ENCODE peak calls at places on chromosomes 2 and 18, in nine cellular contexts. One of them, this sample, is unnamed.

GRCh38 chr2:215828528-215829184 is 184.7 kb downstream of the MREG start:
- DNase-seq in right atrium auricular region: peak
- DNase-seq in cardiac muscle cell: peak
- DNase-seq in astrocyte of the spinal cord: peak
- DNase-seq in pancreas: peak
- DNase-seq in spleen: no peak
- DNase-seq in transverse colon: peak
- DNase-seq in K562: peak
- DNase-seq in Panc1: peak
- DNase-seq in this sample: peak

GRCh38 chr2:96243843-96244242 is 22.0 kb downstream of the TMEM127 start:
- DNase-seq in K562: no peak
- DNase-seq in transverse colon: no peak
- DNase-seq in spleen: no peak
- DNase-seq in pancreas: no peak
- DNase-seq in right atrium auricular region: no peak
- DNase-seq in Panc1: no peak
- DNase-seq in cardiac muscle cell: no peak
- DNase-seq in astrocyte of the spinal cord: no peak
- DNase-seq in this sample: no peak

GRCh38 chr18:10023853-10024638 is 110.2 kb downstream of the VAPA start:
- DNase-seq in K562: no peak
- DNase-seq in Panc1: no peak
- DNase-seq in astrocyte of the spinal cord: no peak
- DNase-seq in right atrium auricular region: peak
- DNase-seq in cardiac muscle cell: no peak
- DNase-seq in pancreas: no peak
- DNase-seq in spleen: no peak
- DNase-seq in transverse colon: no peak
- DNase-seq in this sample: no peak

GRCh38 chr2:218745559-218746469 is 35.2 kb downstream of the TTLL4 start:
- DNase-seq in transverse colon: no peak
- DNase-seq in pancreas: peak
- DNase-seq in cardiac muscle cell: no peak
- DNase-seq in astrocyte of the spinal cord: peak
- DNase-seq in spleen: no peak
- DNase-seq in K562: no peak
- DNase-seq in right atrium auricular region: peak
- DNase-seq in Panc1: no peak
- DNase-seq in this sample: peak

GRCh38 chr2:170241731-170242130 is 63.8 kb downstream of the MYO3B start:
- DNase-seq in transverse colon: no peak
- DNase-seq in Panc1: no peak
- DNase-seq in pancreas: no peak
- DNase-seq in K562: no peak
- DNase-seq in right atrium auricular region: no peak
- DNase-seq in astrocyte of the spinal cord: no peak
- DNase-seq in spleen: no peak
- DNase-seq in cardiac muscle cell: no peak
- DNase-seq in this sample: no peak

GRCh38 chr2:216777637-216778273 is 82.1 kb downstream of the TNP1 start:
- DNase-seq in pancreas: no peak
- DNase-seq in transverse colon: no peak
- DNase-seq in Panc1: peak
- DNase-seq in astrocyte of the spinal cord: peak
- DNase-seq in K562: peak
- DNase-seq in cardiac muscle cell: peak
- DNase-seq in right atrium auricular region: no peak
- DNase-seq in spleen: no peak
- DNase-seq in this sample: peak

GRCh38 chr2:188974184-188974583 is at the start of gene COL3A1:
- DNase-seq in pancreas: no peak
- DNase-seq in right atrium auricular region: no peak
- DNase-seq in spleen: no peak
- DNase-seq in cardiac muscle cell: peak
- DNase-seq in astrocyte of the spinal cord: peak
- DNase-seq in transverse colon: peak
- DNase-seq in K562: no peak
- DNase-seq in Panc1: no peak
- DNase-seq in this sample: peak

GRCh38 chr2:240655931-240656886 is 26.5 kb downstream of the AQP12B start:
- DNase-seq in astrocyte of the spinal cord: peak
- DNase-seq in spleen: no peak
- DNase-seq in cardiac muscle cell: no peak
- DNase-seq in pancreas: no peak
- DNase-seq in K562: no peak
- DNase-seq in Panc1: no peak
- DNase-seq in transverse colon: no peak
- DNase-seq in right atrium auricular region: peak
- DNase-seq in this sample: peak

GRCh38 chr2:222322241-222322640 is 23.4 kb upstream of the PAX3 start:
- DNase-seq in astrocyte of the spinal cord: no peak
- DNase-seq in cardiac muscle cell: no peak
- DNase-seq in pancreas: no peak
- DNase-seq in transverse colon: no peak
- DNase-seq in K562: no peak
- DNase-seq in spleen: no peak
- DNase-seq in Panc1: no peak
- DNase-seq in right atrium auricular region: no peak
- DNase-seq in this sample: no peak

GRCh38 chr2:10091182-10091932 is 11.1 kb upstream of the CYS1 start:
- DNase-seq in K562: no peak
- DNase-seq in pancreas: no peak
- DNase-seq in spleen: peak
- DNase-seq in cardiac muscle cell: no peak
- DNase-seq in transverse colon: peak
- DNase-seq in Panc1: no peak
- DNase-seq in astrocyte of the spinal cord: no peak
- DNase-seq in right atrium auricular region: no peak
- DNase-seq in this sample: no peak

GRCh38 chr2:230713331-230714121 is 884 bp downstream of the CAB39 start:
- DNase-seq in transverse colon: peak
- DNase-seq in Panc1: no peak
- DNase-seq in K562: peak
- DNase-seq in pancreas: peak
- DNase-seq in astrocyte of the spinal cord: no peak
- DNase-seq in right atrium auricular region: no peak
- DNase-seq in spleen: peak
- DNase-seq in cardiac muscle cell: peak
- DNase-seq in this sample: peak

GRCh38 chr2:132473174-132473883 is 56.7 kb downstream of the GPR39 start:
- DNase-seq in transverse colon: no peak
- DNase-seq in spleen: no peak
- DNase-seq in cardiac muscle cell: no peak
- DNase-seq in K562: no peak
- DNase-seq in right atrium auricular region: no peak
- DNase-seq in pancreas: no peak
- DNase-seq in Panc1: no peak
- DNase-seq in astrocyte of the spinal cord: no peak
- DNase-seq in this sample: no peak

GRCh38 chr2:205188516-205189138 is 493.7 kb upstream of the NRP2 start:
- DNase-seq in cardiac muscle cell: no peak
- DNase-seq in astrocyte of the spinal cord: peak
- DNase-seq in right atrium auricular region: peak
- DNase-seq in spleen: no peak
- DNase-seq in transverse colon: peak
- DNase-seq in Panc1: no peak
- DNase-seq in K562: no peak
- DNase-seq in pancreas: peak
- DNase-seq in this sample: peak

GRCh38 chr2:172097557-172098131 is 5.1 kb downstream of the DLX2 start:
- DNase-seq in pancreas: no peak
- DNase-seq in Panc1: no peak
- DNase-seq in K562: peak
- DNase-seq in cardiac muscle cell: no peak
- DNase-seq in astrocyte of the spinal cord: no peak
- DNase-seq in spleen: no peak
- DNase-seq in right atrium auricular region: no peak
- DNase-seq in transverse colon: no peak
- DNase-seq in this sample: no peak

GRCh38 chr18:43396266-43396665 is 119.0 kb upstream of the SYT4 start:
- DNase-seq in astrocyte of the spinal cord: peak
- DNase-seq in right atrium auricular region: no peak
- DNase-seq in spleen: no peak
- DNase-seq in K562: no peak
- DNase-seq in cardiac muscle cell: peak
- DNase-seq in pancreas: no peak
- DNase-seq in Panc1: no peak
- DNase-seq in transverse colon: no peak
- DNase-seq in this sample: peak

GRCh38 chr18:35797961-35798360 is 174.5 kb upstream of the RMP24 start:
- DNase-seq in astrocyte of the spinal cord: no peak
- DNase-seq in right atrium auricular region: no peak
- DNase-seq in spleen: no peak
- DNase-seq in transverse colon: no peak
- DNase-seq in Panc1: no peak
- DNase-seq in K562: no peak
- DNase-seq in cardiac muscle cell: no peak
- DNase-seq in pancreas: no peak
- DNase-seq in this sample: no peak

GRCh38 chr2:20357588-20358394 is 7.1 kb upstream of the PUM2 start:
- DNase-seq in K562: no peak
- DNase-seq in pancreas: no peak
- DNase-seq in spleen: no peak
- DNase-seq in astrocyte of the spinal cord: no peak
- DNase-seq in transverse colon: no peak
- DNase-seq in right atrium auricular region: no peak
- DNase-seq in cardiac muscle cell: no peak
- DNase-seq in Panc1: no peak
- DNase-seq in this sample: no peak

GRCh38 chr18:23282437-23282781 is 147.1 kb downstream of the CABLES1 start:
- DNase-seq in right atrium auricular region: no peak
- DNase-seq in transverse colon: no peak
- DNase-seq in K562: no peak
- DNase-seq in Panc1: no peak
- DNase-seq in cardiac muscle cell: no peak
- DNase-seq in pancreas: no peak
- DNase-seq in spleen: peak
- DNase-seq in astrocyte of the spinal cord: no peak
- DNase-seq in this sample: no peak

GRCh38 chr2:159032156-159032555 is 63.7 kb downstream of the TANC1 start:
- DNase-seq in K562: no peak
- DNase-seq in astrocyte of the spinal cord: no peak
- DNase-seq in spleen: no peak
- DNase-seq in right atrium auricular region: no peak
- DNase-seq in pancreas: no peak
- DNase-seq in Panc1: no peak
- DNase-seq in cardiac muscle cell: no peak
- DNase-seq in transverse colon: no peak
- DNase-seq in this sample: no peak

GRCh38 chr2:63763336-63764056 is 78.2 kb upstream of the UGP2 start:
- DNase-seq in cardiac muscle cell: no peak
- DNase-seq in astrocyte of the spinal cord: peak
- DNase-seq in pancreas: no peak
- DNase-seq in K562: no peak
- DNase-seq in transverse colon: no peak
- DNase-seq in right atrium auricular region: no peak
- DNase-seq in Panc1: no peak
- DNase-seq in spleen: no peak
- DNase-seq in this sample: peak

GRCh38 chr2:151238527-151239487 is 22.9 kb downstream of the RBM43 start:
- DNase-seq in cardiac muscle cell: peak
- DNase-seq in spleen: no peak
- DNase-seq in right atrium auricular region: peak
- DNase-seq in K562: peak
- DNase-seq in transverse colon: peak
- DNase-seq in pancreas: peak
- DNase-seq in Panc1: no peak
- DNase-seq in astrocyte of the spinal cord: peak
- DNase-seq in this sample: peak

GRCh38 chr18:3603460-3604259 is 153.7 kb downstream of the TGIF1 start:
- DNase-seq in Panc1: peak
- DNase-seq in spleen: peak
- DNase-seq in cardiac muscle cell: no peak
- DNase-seq in right atrium auricular region: no peak
- DNase-seq in pancreas: peak
- DNase-seq in astrocyte of the spinal cord: peak
- DNase-seq in K562: peak
- DNase-seq in transverse colon: no peak
- DNase-seq in this sample: peak

GRCh38 chr18:12394428-12394827 is 13.3 kb upstream of the PRELID3A start:
- DNase-seq in cardiac muscle cell: peak
- DNase-seq in spleen: peak
- DNase-seq in pancreas: no peak
- DNase-seq in astrocyte of the spinal cord: no peak
- DNase-seq in transverse colon: peak
- DNase-seq in right atrium auricular region: no peak
- DNase-seq in Panc1: no peak
- DNase-seq in K562: no peak
- DNase-seq in this sample: no peak

GRCh38 chr2:187215576-187216240 is 232.3 kb downstream of the CALCRL start:
- DNase-seq in right atrium auricular region: no peak
- DNase-seq in spleen: no peak
- DNase-seq in transverse colon: no peak
- DNase-seq in K562: no peak
- DNase-seq in pancreas: no peak
- DNase-seq in astrocyte of the spinal cord: peak
- DNase-seq in Panc1: no peak
- DNase-seq in cardiac muscle cell: no peak
- DNase-seq in this sample: peak
- TF ChIP-seq CTCF in right atrium auricular region: no peak
- TF ChIP-seq CTCF in spleen: no peak
- TF ChIP-seq CTCF in transverse colon: no peak
- TF ChIP-seq CTCF in K562: no peak
- TF ChIP-seq CTCF in pancreas: no peak
- TF ChIP-seq CTCF in astrocyte of the spinal cord: no peak
- TF ChIP-seq CTCF in Panc1: no peak
- TF ChIP-seq CTCF in cardiac muscle cell: no peak
- TF ChIP-seq CTCF in this sample: no peak

GRCh38 chr2:70458661-70459060 is 95.0 kb downstream of the TGFA start:
- DNase-seq in Panc1: no peak
- DNase-seq in right atrium auricular region: no peak
- DNase-seq in pancreas: no peak
- DNase-seq in transverse colon: no peak
- DNase-seq in astrocyte of the spinal cord: no peak
- DNase-seq in spleen: no peak
- DNase-seq in cardiac muscle cell: no peak
- DNase-seq in K562: no peak
- DNase-seq in this sample: no peak
- H3K4me3 ChIP-seq in Panc1: no peak
- H3K4me3 ChIP-seq in right atrium auricular region: no peak
- H3K4me3 ChIP-seq in pancreas: no peak
- H3K4me3 ChIP-seq in transverse colon: no peak
- H3K4me3 ChIP-seq in astrocyte of the spinal cord: no peak
- H3K4me3 ChIP-seq in spleen: no peak
- H3K4me3 ChIP-seq in cardiac muscle cell: no peak
- H3K4me3 ChIP-seq in K562: no peak
- H3K4me3 ChIP-seq in this sample: no peak

GRCh38 chr2:77507657-77508056 is 14.5 kb downstream of the LRRTM4 start:
- DNase-seq in transverse colon: no peak
- DNase-seq in pancreas: no peak
- DNase-seq in astrocyte of the spinal cord: no peak
- DNase-seq in K562: no peak
- DNase-seq in spleen: no peak
- DNase-seq in Panc1: no peak
- DNase-seq in right atrium auricular region: no peak
- DNase-seq in cardiac muscle cell: no peak
- DNase-seq in this sample: no peak
- TF ChIP-seq CTCF in transverse colon: no peak
- TF ChIP-seq CTCF in pancreas: no peak
- TF ChIP-seq CTCF in astrocyte of the spinal cord: no peak
- TF ChIP-seq CTCF in K562: no peak
- TF ChIP-seq CTCF in spleen: no peak
- TF ChIP-seq CTCF in Panc1: no peak
- TF ChIP-seq CTCF in right atrium auricular region: no peak
- TF ChIP-seq CTCF in cardiac muscle cell: no peak
- TF ChIP-seq CTCF in this sample: no peak

GRCh38 chr18:1691860-1692259 is 787.2 kb downstream of the ADCYAP1 start:
- DNase-seq in pancreas: no peak
- DNase-seq in Panc1: no peak
- DNase-seq in astrocyte of the spinal cord: no peak
- DNase-seq in right atrium auricular region: no peak
- DNase-seq in spleen: no peak
- DNase-seq in cardiac muscle cell: no peak
- DNase-seq in K562: no peak
- DNase-seq in transverse colon: no peak
- DNase-seq in this sample: no peak
- H3K4me3 ChIP-seq in pancreas: no peak
- H3K4me3 ChIP-seq in Panc1: no peak
- H3K4me3 ChIP-seq in astrocyte of the spinal cord: no peak
- H3K4me3 ChIP-seq in right atrium auricular region: no peak
- H3K4me3 ChIP-seq in spleen: no peak
- H3K4me3 ChIP-seq in cardiac muscle cell: no peak
- H3K4me3 ChIP-seq in K562: no peak
- H3K4me3 ChIP-seq in transverse colon: no peak
- H3K4me3 ChIP-seq in this sample: no peak